ENCODE peak calls at places on chromosome 5, in eight cellular contexts. One of them, this sample, is unnamed.
A peak's percentile ranks its signal among the peaks of the same experiment; 100 is the strongest.

GRCh38 chr5:14685757-14686156 is 21.2 kb downstream of the OTULIN start:
- DNase-seq in stomach: no peak
- DNase-seq in GM12891: no peak
- DNase-seq in HCT116: peak; percentile 23
- DNase-seq in sigmoid colon: no peak
- DNase-seq in spleen: peak; percentile 70
- DNase-seq in transverse colon: peak; percentile 22
- DNase-seq in HepG2: peak; percentile 48
- DNase-seq in this sample: no peak

GRCh38 chr5:109318455-109319108 is 91.2 kb downstream of the PJA2 start:
- DNase-seq in stomach: no peak
- DNase-seq in GM12891: no peak
- DNase-seq in HCT116: no peak
- DNase-seq in sigmoid colon: no peak
- DNase-seq in spleen: no peak
- DNase-seq in transverse colon: no peak
- DNase-seq in HepG2: peak; percentile 9
- DNase-seq in this sample: no peak

GRCh38 chr5:84752780-84753179 is 368.1 kb upstream of the EDIL3 start:
- DNase-seq in stomach: no peak
- DNase-seq in GM12891: no peak
- DNase-seq in HCT116: no peak
- DNase-seq in sigmoid colon: no peak
- DNase-seq in spleen: no peak
- DNase-seq in transverse colon: no peak
- DNase-seq in HepG2: no peak
- DNase-seq in this sample: no peak

GRCh38 chr5:2866622-2867372 is 115.3 kb upstream of the IRX2 start:
- DNase-seq in stomach: no peak
- DNase-seq in GM12891: no peak
- DNase-seq in HCT116: no peak
- DNase-seq in sigmoid colon: no peak
- DNase-seq in spleen: no peak
- DNase-seq in transverse colon: no peak
- DNase-seq in HepG2: no peak
- DNase-seq in this sample: no peak

GRCh38 chr5:133854554-133854953 is 113.9 kb downstream of the C5orf15 start:
- DNase-seq in stomach: peak; percentile 16
- DNase-seq in GM12891: no peak
- DNase-seq in HCT116: no peak
- DNase-seq in sigmoid colon: no peak
- DNase-seq in spleen: no peak
- DNase-seq in transverse colon: no peak
- DNase-seq in HepG2: no peak
- DNase-seq in this sample: no peak

GRCh38 chr5:939368-939767 is 46.7 kb downstream of the TRIP13 start:
- DNase-seq in stomach: no peak
- DNase-seq in GM12891: no peak
- DNase-seq in HCT116: no peak
- DNase-seq in sigmoid colon: peak; percentile 34
- DNase-seq in spleen: no peak
- DNase-seq in transverse colon: no peak
- DNase-seq in HepG2: no peak
- DNase-seq in this sample: no peak

GRCh38 chr5:1105350-1106265 is 6.3 kb downstream of the SLC12A7 start:
- DNase-seq in stomach: peak; percentile 63
- DNase-seq in GM12891: no peak
- DNase-seq in HCT116: no peak
- DNase-seq in sigmoid colon: no peak
- DNase-seq in spleen: no peak
- DNase-seq in transverse colon: peak; percentile 88
- DNase-seq in HepG2: peak; percentile 93
- DNase-seq in this sample: no peak

GRCh38 chr5:14870347-14871083 is 1.1 kb downstream of the ANKH start:
- DNase-seq in stomach: peak; percentile 31
- DNase-seq in GM12891: no peak
- DNase-seq in HCT116: no peak
- DNase-seq in sigmoid colon: no peak
- DNase-seq in spleen: peak; percentile 80
- DNase-seq in transverse colon: peak; percentile 69
- DNase-seq in HepG2: no peak
- DNase-seq in this sample: no peak

GRCh38 chr5:6713274-6714181 is at the start of gene TENT4A:
- DNase-seq in stomach: no peak
- DNase-seq in GM12891: no peak
- DNase-seq in HCT116: no peak
- DNase-seq in sigmoid colon: no peak
- DNase-seq in spleen: peak; percentile 93
- DNase-seq in transverse colon: peak; percentile 46
- DNase-seq in HepG2: no peak
- DNase-seq in this sample: no peak

GRCh38 chr5:127923804-127924570 is 159.6 kb upstream of the SLC12A2 start:
- DNase-seq in stomach: peak; percentile 45
- DNase-seq in GM12891: no peak
- DNase-seq in HCT116: no peak
- DNase-seq in sigmoid colon: no peak
- DNase-seq in spleen: no peak
- DNase-seq in transverse colon: no peak
- DNase-seq in HepG2: no peak
- DNase-seq in this sample: no peak

GRCh38 chr5:122906768-122907167 is 61.4 kb downstream of the SNX24 start:
- DNase-seq in stomach: no peak
- DNase-seq in GM12891: no peak
- DNase-seq in HCT116: no peak
- DNase-seq in sigmoid colon: no peak
- DNase-seq in spleen: no peak
- DNase-seq in transverse colon: no peak
- DNase-seq in HepG2: no peak
- DNase-seq in this sample: no peak

GRCh38 chr5:51960617-51961115 is 577.4 kb downstream of the ISL1 start:
- DNase-seq in stomach: no peak
- DNase-seq in GM12891: no peak
- DNase-seq in HCT116: peak; percentile 7
- DNase-seq in sigmoid colon: no peak
- DNase-seq in spleen: no peak
- DNase-seq in transverse colon: no peak
- DNase-seq in HepG2: no peak
- DNase-seq in this sample: no peak

GRCh38 chr5:91293131-91293530 is 90.0 kb downstream of the ARRDC3 start:
- DNase-seq in stomach: no peak
- DNase-seq in GM12891: no peak
- DNase-seq in HCT116: no peak
- DNase-seq in sigmoid colon: no peak
- DNase-seq in spleen: no peak
- DNase-seq in transverse colon: no peak
- DNase-seq in HepG2: no peak
- DNase-seq in this sample: no peak

GRCh38 chr5:132470596-132470995 is 20.0 kb downstream of the IRF1 start:
- DNase-seq in stomach: peak; percentile 25
- DNase-seq in GM12891: no peak
- DNase-seq in HCT116: no peak
- DNase-seq in sigmoid colon: peak; percentile 63
- DNase-seq in spleen: peak; percentile 70
- DNase-seq in transverse colon: peak; percentile 5
- DNase-seq in HepG2: no peak
- DNase-seq in this sample: no peak

GRCh38 chr5:143155445-143155844 is 248.0 kb downstream of the NR3C1 start:
- DNase-seq in stomach: no peak
- DNase-seq in GM12891: no peak
- DNase-seq in HCT116: no peak
- DNase-seq in sigmoid colon: no peak
- DNase-seq in spleen: no peak
- DNase-seq in transverse colon: no peak
- DNase-seq in HepG2: no peak
- DNase-seq in this sample: no peak

DNA sequence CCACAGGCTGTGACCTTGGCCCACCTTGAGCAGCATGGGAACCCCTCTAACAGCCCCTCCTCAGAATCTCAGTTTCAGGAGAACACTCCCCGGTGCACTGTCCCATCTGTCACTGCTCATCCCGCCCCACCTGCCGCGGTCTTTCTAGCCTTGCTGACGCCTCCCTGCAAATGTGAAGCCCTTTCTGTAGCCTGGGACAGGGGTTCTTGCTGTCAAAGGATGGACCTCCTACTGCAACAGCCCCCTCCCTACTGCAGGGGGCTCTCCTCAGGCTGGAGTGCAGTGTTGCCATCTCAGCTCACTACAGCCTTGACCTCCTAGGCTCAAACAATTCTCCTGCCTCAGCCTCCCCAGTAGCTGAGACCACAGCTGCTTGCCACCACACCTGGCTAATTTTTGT is 20.0 kb downstream of the OR2V1 start:
- DNase-seq in stomach: no peak
- DNase-seq in GM12891: no peak
- DNase-seq in HCT116: no peak
- DNase-seq in sigmoid colon: no peak
- DNase-seq in spleen: no peak
- DNase-seq in transverse colon: no peak
- DNase-seq in HepG2: no peak
- DNase-seq in this sample: no peak
- TF ChIP-seq POLR2AphosphoS5 in stomach: no peak
- TF ChIP-seq POLR2AphosphoS5 in GM12891: no peak
- TF ChIP-seq POLR2AphosphoS5 in HCT116: no peak
- TF ChIP-seq POLR2AphosphoS5 in sigmoid colon: no peak
- TF ChIP-seq POLR2AphosphoS5 in spleen: no peak
- TF ChIP-seq POLR2AphosphoS5 in transverse colon: no peak
- TF ChIP-seq POLR2AphosphoS5 in HepG2: no peak
- TF ChIP-seq POLR2AphosphoS5 in this sample: no peak

DNA sequence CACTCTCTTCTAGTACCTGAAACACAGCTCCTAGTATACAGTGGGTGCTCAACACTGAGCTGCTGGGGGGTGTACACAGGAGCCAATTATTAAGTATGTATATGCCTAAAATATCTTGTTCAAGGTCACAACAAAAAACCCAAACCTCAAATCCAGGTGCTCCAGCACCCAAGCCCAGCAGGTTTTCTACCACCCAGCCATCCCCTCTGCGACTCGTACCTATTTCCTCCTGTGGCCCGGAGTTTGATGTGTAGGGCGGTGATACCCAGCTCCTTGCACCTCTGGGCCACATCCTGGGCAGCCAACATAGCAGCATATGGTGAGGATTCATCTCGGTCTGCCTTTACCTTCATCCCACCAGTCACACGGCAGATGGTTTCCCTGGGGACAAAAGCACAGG is 3.0 kb downstream of the RPS14 start:
- DNase-seq in stomach: no peak
- DNase-seq in GM12891: no peak
- DNase-seq in HCT116: no peak
- DNase-seq in sigmoid colon: no peak
- DNase-seq in spleen: no peak
- DNase-seq in transverse colon: no peak
- DNase-seq in HepG2: no peak
- DNase-seq in this sample: no peak
- TF ChIP-seq POLR2A in stomach: no peak
- TF ChIP-seq POLR2A in GM12891: no peak
- TF ChIP-seq POLR2A in HCT116: no peak
- TF ChIP-seq POLR2A in sigmoid colon: no peak
- TF ChIP-seq POLR2A in spleen: no peak
- TF ChIP-seq POLR2A in transverse colon: no peak
- TF ChIP-seq POLR2A in HepG2: peak; percentile 43
- TF ChIP-seq POLR2A in this sample: no peak

DNA sequence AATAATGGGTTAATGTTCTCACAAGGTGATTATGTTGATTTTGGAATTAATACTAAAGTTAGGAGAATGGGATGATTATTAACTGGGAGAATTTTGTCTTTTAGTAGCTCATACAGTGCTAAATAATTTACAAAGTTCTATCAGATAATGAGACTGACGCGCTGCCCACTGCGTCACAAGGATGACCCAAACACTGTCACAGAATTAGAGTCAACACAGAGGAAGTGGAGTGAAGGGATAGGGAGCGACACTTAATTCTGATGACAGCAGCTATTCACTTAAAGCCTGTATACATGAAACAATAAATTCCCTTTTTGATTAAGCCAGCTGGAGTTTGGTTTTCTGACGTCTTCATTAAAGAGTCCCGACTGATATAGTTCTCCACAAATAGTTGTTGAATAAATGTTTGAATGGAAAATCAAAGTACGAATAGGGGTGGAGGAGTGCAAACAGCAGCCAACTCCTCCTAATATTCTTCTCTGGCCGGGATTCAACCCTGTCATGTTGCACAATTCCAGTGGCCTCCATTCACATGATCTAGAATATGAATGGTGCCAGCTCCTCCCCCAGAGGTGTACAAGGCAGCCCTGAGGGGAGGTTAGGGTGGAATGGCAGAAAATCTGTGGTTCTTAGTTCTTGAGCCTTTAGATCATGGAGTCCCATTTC is 140.3 kb downstream of the PCSK1 start:
- DNase-seq in stomach: peak; percentile 32
- DNase-seq in GM12891: no peak
- DNase-seq in HCT116: no peak
- DNase-seq in sigmoid colon: peak; percentile 65
- DNase-seq in spleen: no peak
- DNase-seq in transverse colon: no peak
- DNase-seq in HepG2: no peak
- DNase-seq in this sample: no peak
- TF ChIP-seq POLR2AphosphoS5 in stomach: no peak
- TF ChIP-seq POLR2AphosphoS5 in GM12891: no peak
- TF ChIP-seq POLR2AphosphoS5 in HCT116: no peak
- TF ChIP-seq POLR2AphosphoS5 in sigmoid colon: no peak
- TF ChIP-seq POLR2AphosphoS5 in spleen: no peak
- TF ChIP-seq POLR2AphosphoS5 in transverse colon: no peak
- TF ChIP-seq POLR2AphosphoS5 in HepG2: no peak
- TF ChIP-seq POLR2AphosphoS5 in this sample: no peak

DNA sequence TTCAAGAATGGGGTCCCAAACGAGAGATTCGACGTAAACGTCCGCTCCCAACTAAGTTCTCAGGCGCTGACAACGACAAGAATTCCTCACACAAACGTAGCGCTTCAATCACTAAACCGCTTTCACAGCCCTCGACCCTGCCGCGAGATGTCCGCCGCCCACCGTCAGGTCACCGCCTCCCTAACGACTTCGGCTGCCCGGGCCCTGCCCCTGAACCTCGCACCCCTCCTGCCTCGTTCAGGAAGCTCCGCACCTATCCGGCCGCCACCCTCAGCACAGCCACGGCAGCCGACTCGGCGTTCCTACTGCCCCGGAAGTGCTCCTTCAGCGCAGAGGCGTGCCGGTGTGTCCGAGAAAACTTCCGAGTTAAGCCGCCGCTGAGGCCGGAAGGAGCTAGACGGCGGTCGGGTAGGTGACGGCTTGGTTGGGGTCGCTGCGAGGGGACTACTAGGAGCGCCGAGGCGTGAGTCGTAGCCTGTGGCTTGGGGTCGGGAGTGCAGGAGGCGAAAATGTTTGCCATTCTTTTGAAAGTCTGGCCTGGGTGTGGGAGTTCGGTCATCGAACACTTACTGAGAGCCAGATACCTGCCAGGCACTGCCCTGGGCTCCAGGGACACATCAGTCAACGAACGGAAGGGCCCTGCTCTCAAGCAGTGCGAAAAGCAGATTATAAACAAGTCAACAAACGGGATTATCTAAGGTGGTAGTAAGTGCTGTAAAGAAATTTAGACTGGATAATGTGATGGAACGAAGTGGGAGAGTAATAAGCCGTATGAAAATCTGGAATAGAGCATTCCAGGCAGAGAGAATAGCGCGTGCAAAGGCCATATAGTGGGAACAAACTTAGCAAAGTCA is at the start of the genes FAM114A2 and MFAP3:
- DNase-seq in stomach: peak; percentile 91
- DNase-seq in GM12891: peak; percentile 74
- DNase-seq in HCT116: peak; percentile 77
- DNase-seq in sigmoid colon: peak; percentile 93
- DNase-seq in spleen: peak; percentile 98
- DNase-seq in transverse colon: peak; percentile 93
- DNase-seq in HepG2: peak; percentile 88
- DNase-seq in this sample: peak; percentile 73
- TF ChIP-seq POLR2A in stomach: peak; percentile 23
- TF ChIP-seq POLR2A in GM12891: peak; percentile 88
- TF ChIP-seq POLR2A in HCT116: peak; percentile 93
- TF ChIP-seq POLR2A in sigmoid colon: peak; percentile 83
- TF ChIP-seq POLR2A in spleen: peak; percentile 31
- TF ChIP-seq POLR2A in transverse colon: peak; percentile 93
- TF ChIP-seq POLR2A in HepG2: peak; percentile 85
- TF ChIP-seq POLR2A in this sample: peak; percentile 95

This sample was measured in GM12892.